ENCODE peak calls at places on chromosome 7, in ten cellular contexts. One of them, this sample, is unnamed. For H3K36me3, the result is how much of the 10 kb centered on the place peaks cover.

GRCh38 chr7:144713850-144714249 is 122.0 kb downstream of the TPK1 start:
- DNase-seq in heart right ventricle: no peak
- DNase-seq in breast epithelium: no peak
- DNase-seq in cardiac muscle cell: no peak
- DNase-seq in stomach: no peak
- DNase-seq in tibial nerve: no peak
- DNase-seq in neural progenitor cell: no peak
- DNase-seq in GM23338: peak
- DNase-seq in uterus: no peak
- DNase-seq in pancreas: no peak
- DNase-seq in this sample: no peak

GRCh38 chr7:131620673-131621609 is 64.5 kb upstream of the PODXL start:
- DNase-seq in tibial nerve: no peak
- DNase-seq in pancreas: no peak
- DNase-seq in neural progenitor cell: peak
- DNase-seq in uterus: no peak
- DNase-seq in stomach: no peak
- DNase-seq in GM23338: peak
- DNase-seq in cardiac muscle cell: peak
- DNase-seq in heart right ventricle: no peak
- DNase-seq in breast epithelium: no peak
- DNase-seq in this sample: no peak

GRCh38 chr7:665751-666453 is 60.6 kb upstream of the DNAAF5 start:
- DNase-seq in neural progenitor cell: peak
- DNase-seq in stomach: no peak
- DNase-seq in tibial nerve: no peak
- DNase-seq in breast epithelium: no peak
- DNase-seq in GM23338: peak
- DNase-seq in uterus: peak
- DNase-seq in pancreas: no peak
- DNase-seq in cardiac muscle cell: peak
- DNase-seq in heart right ventricle: peak
- DNase-seq in this sample: no peak

GRCh38 chr7:16086743-16087142 is 334.6 kb downstream of the CRPPA start:
- DNase-seq in cardiac muscle cell: no peak
- DNase-seq in tibial nerve: no peak
- DNase-seq in heart right ventricle: no peak
- DNase-seq in GM23338: no peak
- DNase-seq in stomach: no peak
- DNase-seq in uterus: no peak
- DNase-seq in pancreas: no peak
- DNase-seq in neural progenitor cell: no peak
- DNase-seq in breast epithelium: no peak
- DNase-seq in this sample: no peak

GRCh38 chr7:112060625-112061024 is 145.6 kb downstream of the DOCK4 start:
- DNase-seq in GM23338: no peak
- DNase-seq in neural progenitor cell: no peak
- DNase-seq in stomach: no peak
- DNase-seq in uterus: no peak
- DNase-seq in pancreas: no peak
- DNase-seq in tibial nerve: no peak
- DNase-seq in breast epithelium: no peak
- DNase-seq in heart right ventricle: no peak
- DNase-seq in cardiac muscle cell: no peak
- DNase-seq in this sample: no peak

GRCh38 chr7:94169682-94170081 is 165.5 kb upstream of the BET1 start:
- DNase-seq in tibial nerve: no peak
- DNase-seq in GM23338: no peak
- DNase-seq in neural progenitor cell: no peak
- DNase-seq in stomach: no peak
- DNase-seq in uterus: no peak
- DNase-seq in cardiac muscle cell: no peak
- DNase-seq in pancreas: no peak
- DNase-seq in breast epithelium: no peak
- DNase-seq in heart right ventricle: no peak
- DNase-seq in this sample: no peak

GRCh38 chr7:112150823-112151641 is 55.2 kb downstream of the DOCK4 start:
- DNase-seq in neural progenitor cell: no peak
- DNase-seq in pancreas: no peak
- DNase-seq in stomach: no peak
- DNase-seq in GM23338: no peak
- DNase-seq in heart right ventricle: no peak
- DNase-seq in breast epithelium: no peak
- DNase-seq in tibial nerve: no peak
- DNase-seq in cardiac muscle cell: no peak
- DNase-seq in uterus: no peak
- DNase-seq in this sample: no peak

GRCh38 chr7:36406156-36406555 is 16.5 kb downstream of the ANLN start:
- DNase-seq in breast epithelium: no peak
- DNase-seq in tibial nerve: no peak
- DNase-seq in cardiac muscle cell: peak
- DNase-seq in heart right ventricle: no peak
- DNase-seq in uterus: no peak
- DNase-seq in GM23338: peak
- DNase-seq in neural progenitor cell: no peak
- DNase-seq in stomach: no peak
- DNase-seq in pancreas: no peak
- DNase-seq in this sample: no peak

GRCh38 chr7:28032738-28033380 is 147.7 kb downstream of the JAZF1 start:
- DNase-seq in tibial nerve: no peak
- DNase-seq in pancreas: no peak
- DNase-seq in stomach: no peak
- DNase-seq in breast epithelium: no peak
- DNase-seq in heart right ventricle: no peak
- DNase-seq in cardiac muscle cell: no peak
- DNase-seq in neural progenitor cell: no peak
- DNase-seq in uterus: no peak
- DNase-seq in GM23338: peak
- DNase-seq in this sample: no peak

GRCh38 chr7:130890176-130891020 is 156.4 kb upstream of the KLF14 start:
- DNase-seq in cardiac muscle cell: peak
- DNase-seq in pancreas: no peak
- DNase-seq in tibial nerve: peak
- DNase-seq in stomach: no peak
- DNase-seq in neural progenitor cell: no peak
- DNase-seq in GM23338: no peak
- DNase-seq in heart right ventricle: no peak
- DNase-seq in uterus: no peak
- DNase-seq in breast epithelium: no peak
- DNase-seq in this sample: no peak

GRCh38 chr7:88256906-88257305 is 37.1 kb upstream of the SRI start:
- DNase-seq in uterus: no peak
- DNase-seq in GM23338: no peak
- DNase-seq in breast epithelium: no peak
- DNase-seq in cardiac muscle cell: no peak
- DNase-seq in tibial nerve: no peak
- DNase-seq in neural progenitor cell: no peak
- DNase-seq in heart right ventricle: no peak
- DNase-seq in pancreas: no peak
- DNase-seq in stomach: no peak
- DNase-seq in this sample: no peak

GRCh38 chr7:76354516-76354915 is 4.3 kb downstream of the YWHAG start:
- DNase-seq in heart right ventricle: no peak
- DNase-seq in cardiac muscle cell: peak
- DNase-seq in breast epithelium: no peak
- DNase-seq in GM23338: no peak
- DNase-seq in neural progenitor cell: no peak
- DNase-seq in tibial nerve: no peak
- DNase-seq in pancreas: no peak
- DNase-seq in stomach: no peak
- DNase-seq in uterus: no peak
- DNase-seq in this sample: no peak
- TF ChIP-seq CTCF in heart right ventricle: no peak
- TF ChIP-seq CTCF in cardiac muscle cell: no peak
- TF ChIP-seq CTCF in breast epithelium: no peak
- TF ChIP-seq CTCF in GM23338: no peak
- TF ChIP-seq CTCF in neural progenitor cell: no peak
- TF ChIP-seq CTCF in tibial nerve: no peak
- TF ChIP-seq CTCF in pancreas: no peak
- TF ChIP-seq CTCF in stomach: no peak
- TF ChIP-seq CTCF in uterus: no peak
- TF ChIP-seq CTCF in this sample: no peak

GRCh38 chr7:79290841-79291497 is 162.5 kb downstream of the MAGI2 start:
- DNase-seq in heart right ventricle: no peak
- DNase-seq in tibial nerve: no peak
- DNase-seq in uterus: no peak
- DNase-seq in neural progenitor cell: no peak
- DNase-seq in cardiac muscle cell: peak
- DNase-seq in stomach: no peak
- DNase-seq in breast epithelium: no peak
- DNase-seq in pancreas: no peak
- DNase-seq in GM23338: no peak
- DNase-seq in this sample: no peak

GRCh38 chr7:79290398-79290797 is 163.1 kb downstream of the MAGI2 start:
- DNase-seq in pancreas: no peak
- DNase-seq in stomach: no peak
- DNase-seq in neural progenitor cell: no peak
- DNase-seq in cardiac muscle cell: no peak
- DNase-seq in uterus: no peak
- DNase-seq in heart right ventricle: no peak
- DNase-seq in breast epithelium: no peak
- DNase-seq in tibial nerve: no peak
- DNase-seq in GM23338: no peak
- DNase-seq in this sample: no peak

GRCh38 chr7:79292834-79293233 is 160.6 kb downstream of the MAGI2 start:
- DNase-seq in breast epithelium: no peak
- DNase-seq in neural progenitor cell: no peak
- DNase-seq in heart right ventricle: no peak
- DNase-seq in stomach: no peak
- DNase-seq in uterus: no peak
- DNase-seq in cardiac muscle cell: no peak
- DNase-seq in tibial nerve: no peak
- DNase-seq in pancreas: no peak
- DNase-seq in GM23338: no peak
- DNase-seq in this sample: no peak

GRCh38 chr7:79293655-79294142 is 159.8 kb downstream of the MAGI2 start:
- DNase-seq in breast epithelium: no peak
- DNase-seq in neural progenitor cell: no peak
- DNase-seq in cardiac muscle cell: peak
- DNase-seq in GM23338: no peak
- DNase-seq in tibial nerve: no peak
- DNase-seq in pancreas: no peak
- DNase-seq in uterus: no peak
- DNase-seq in stomach: peak
- DNase-seq in heart right ventricle: no peak
- DNase-seq in this sample: no peak

DNA sequence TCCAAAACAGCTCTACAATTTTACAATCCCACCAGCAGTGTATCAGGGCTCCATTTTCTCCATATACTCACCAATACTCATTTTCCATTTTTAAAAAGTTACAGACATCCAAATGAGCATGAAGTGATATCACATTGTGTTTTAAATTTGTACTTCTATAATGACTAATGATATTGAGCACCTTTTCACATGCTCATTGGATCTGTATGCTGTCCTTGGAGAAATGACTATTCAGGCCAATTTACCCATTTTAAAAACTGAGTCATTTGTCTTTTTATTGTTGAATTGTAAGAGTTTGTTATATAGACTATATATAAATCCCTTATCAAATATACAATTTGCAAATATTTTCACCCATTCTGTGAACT is 162.0 kb downstream of the MAGI2 start:
- DNase-seq in stomach: no peak
- DNase-seq in pancreas: no peak
- DNase-seq in cardiac muscle cell: no peak
- DNase-seq in uterus: no peak
- DNase-seq in GM23338: no peak
- DNase-seq in heart right ventricle: no peak
- DNase-seq in neural progenitor cell: no peak
- DNase-seq in breast epithelium: no peak
- DNase-seq in tibial nerve: no peak
- DNase-seq in this sample: no peak
- H3K36me3 ChIP-seq in stomach: under half
- H3K36me3 ChIP-seq in pancreas: under half
- H3K36me3 ChIP-seq in cardiac muscle cell: under half
- H3K36me3 ChIP-seq in uterus: under half
- H3K36me3 ChIP-seq in GM23338: under half
- H3K36me3 ChIP-seq in heart right ventricle: under half
- H3K36me3 ChIP-seq in neural progenitor cell: under half
- H3K36me3 ChIP-seq in breast epithelium: under half
- H3K36me3 ChIP-seq in tibial nerve: under half
- H3K36me3 ChIP-seq in this sample: under half

DNA sequence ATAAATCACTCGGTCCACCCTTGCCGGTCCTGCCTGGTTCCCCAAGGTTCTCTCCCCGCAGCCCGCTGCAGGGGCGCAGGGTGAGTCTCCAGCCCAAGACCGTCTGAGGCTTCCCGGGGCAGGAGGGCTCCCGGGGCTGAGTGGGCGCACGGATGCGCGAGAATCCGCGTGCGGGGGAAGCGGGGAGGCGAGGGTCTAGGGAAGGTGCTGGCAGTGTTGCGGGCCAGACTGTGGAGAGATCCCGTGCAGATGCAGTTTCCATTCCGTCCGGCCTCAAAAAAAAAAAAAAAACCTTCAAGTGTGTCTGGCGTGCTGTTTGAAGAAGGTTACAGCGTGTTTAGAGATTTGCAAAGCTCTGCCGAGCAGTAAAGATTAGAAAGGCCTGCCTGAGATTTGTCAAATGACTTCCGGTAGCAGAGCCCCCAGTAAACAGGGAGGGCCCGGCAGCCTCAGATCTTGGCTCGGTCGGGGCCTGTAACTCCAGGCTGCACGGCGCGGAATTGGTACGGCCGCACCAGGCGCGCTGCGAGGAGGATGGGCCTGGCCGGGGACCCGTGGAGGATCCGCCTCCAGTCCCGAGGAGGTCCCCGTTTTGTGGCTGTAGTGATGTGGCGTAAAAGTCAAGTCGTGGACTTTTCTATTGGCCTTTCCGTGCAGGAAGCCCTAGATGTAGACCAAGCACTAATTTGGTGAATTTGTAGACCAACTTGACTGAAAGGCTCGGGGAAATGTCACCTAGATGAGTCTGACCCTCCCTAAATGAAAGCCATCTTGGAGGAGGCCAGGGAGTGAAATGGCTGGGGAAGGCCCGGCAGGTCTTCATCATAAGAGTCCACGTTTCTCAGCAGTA is 293.2 kb upstream of the NFE2L3 start:
- DNase-seq in GM23338: peak
- DNase-seq in pancreas: no peak
- DNase-seq in tibial nerve: no peak
- DNase-seq in cardiac muscle cell: no peak
- DNase-seq in breast epithelium: no peak
- DNase-seq in stomach: no peak
- DNase-seq in uterus: no peak
- DNase-seq in neural progenitor cell: peak
- DNase-seq in heart right ventricle: no peak
- DNase-seq in this sample: no peak
- H3K4me3 ChIP-seq in GM23338: peak
- H3K4me3 ChIP-seq in pancreas: no peak
- H3K4me3 ChIP-seq in tibial nerve: no peak
- H3K4me3 ChIP-seq in cardiac muscle cell: no peak
- H3K4me3 ChIP-seq in breast epithelium: no peak
- H3K4me3 ChIP-seq in stomach: no peak
- H3K4me3 ChIP-seq in uterus: no peak
- H3K4me3 ChIP-seq in neural progenitor cell: no peak
- H3K4me3 ChIP-seq in heart right ventricle: no peak
- H3K4me3 ChIP-seq in this sample: no peak

DNA sequence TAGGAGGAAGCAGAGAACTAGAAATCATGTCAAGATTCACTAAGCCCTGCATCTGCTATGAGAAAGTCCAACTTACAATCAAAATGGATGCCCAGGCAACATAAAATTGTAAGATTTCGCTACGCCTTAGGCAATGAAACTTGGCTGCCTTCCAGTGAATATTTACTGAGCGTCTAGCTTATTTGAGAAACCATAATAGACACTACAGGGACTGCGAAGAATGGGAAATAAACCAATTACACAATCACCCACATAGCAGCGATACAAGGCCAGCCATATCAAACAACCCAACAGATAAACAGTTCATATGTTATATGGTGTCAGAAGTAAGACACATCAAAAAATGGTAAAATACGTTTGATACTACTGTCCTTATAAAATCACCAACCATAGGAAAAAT is 545.0 kb upstream of the C7orf33 start:
- DNase-seq in uterus: no peak
- DNase-seq in pancreas: no peak
- DNase-seq in stomach: no peak
- DNase-seq in tibial nerve: no peak
- DNase-seq in heart right ventricle: no peak
- DNase-seq in cardiac muscle cell: no peak
- DNase-seq in neural progenitor cell: no peak
- DNase-seq in breast epithelium: no peak
- DNase-seq in GM23338: no peak
- DNase-seq in this sample: no peak
- TF ChIP-seq CTCF in uterus: no peak
- TF ChIP-seq CTCF in pancreas: no peak
- TF ChIP-seq CTCF in stomach: no peak
- TF ChIP-seq CTCF in tibial nerve: no peak
- TF ChIP-seq CTCF in heart right ventricle: no peak
- TF ChIP-seq CTCF in cardiac muscle cell: no peak
- TF ChIP-seq CTCF in neural progenitor cell: no peak
- TF ChIP-seq CTCF in breast epithelium: no peak
- TF ChIP-seq CTCF in GM23338: no peak
- TF ChIP-seq CTCF in this sample: no peak